ENCODE peak calls at places on chromosomes 16 and 17, in ten cellular contexts. S is SK-N-SH, V is H1, G is prostate gland, Z is K562, C is breast epithelium, M is HCT116, B is sigmoid colon, T is GM12878, L is stomach. R is an unnamed sample.

GRCh38 chr17:6163632-6164319 is 93.6 kb downstream of the WSCD1 start:
- DNase-seq in Z (no peak), C (no peak), B (no peak), S (no peak), V (no peak), L (no peak), G (no peak), T (no peak), M (no peak), R (no peak)

GRCh38 chr17:51034800-51035199 is 85.9 kb downstream of the SPAG9 start:
- DNase-seq in Z (no peak), V (no peak), G (no peak), M (no peak), S (no peak), B (no peak), T (no peak), L (no peak), C (no peak), R (no peak)

GRCh38 chr17:27533874-27534815 is 77.9 kb downstream of the KSR1 start:
- DNase-seq in T (no peak), G (no peak), C (no peak), M (no peak), Z (no peak), B (peak), V (no peak), S (no peak), L (no peak), R (no peak)

GRCh38 chr16:7137560-7138330 is 194.9 kb upstream of the RBFOX1 start:
- DNase-seq in L (no peak), S (no peak), C (no peak), G (no peak), T (no peak), B (no peak), V (no peak), M (no peak), Z (no peak), R (no peak)

GRCh38 chr17:8479431-8479947 is 43.8 kb downstream of the NDEL1 start:
- DNase-seq in M (no peak), V (no peak), Z (no peak), G (no peak), L (no peak), S (no peak), C (peak), T (no peak), B (peak), R (no peak)

GRCh38 chr16:86931410-86931941 is 353.1 kb downstream of the FOXL1 start:
- DNase-seq in B (no peak), S (no peak), M (no peak), C (no peak), T (no peak), Z (peak), L (no peak), V (no peak), G (no peak), R (no peak)

GRCh38 chr17:49978501-49978900 is 9.5 kb downstream of the DLX4 start:
- DNase-seq in S (no peak), B (no peak), L (no peak), T (no peak), C (no peak), Z (no peak), V (no peak), M (no peak), G (no peak), R (peak)

GRCh38 chr17:57603541-57603940 is 141.6 kb downstream of the CCDC182 start:
- DNase-seq in C (no peak), G (peak), M (no peak), Z (no peak), T (no peak), V (no peak), B (no peak), L (peak), S (no peak), R (no peak)

GRCh38 chr17:74454197-74455024 is 12.0 kb upstream of the CD300A start:
- DNase-seq in T (no peak), C (no peak), V (peak), L (no peak), S (no peak), G (peak), Z (no peak), M (peak), B (peak), R (peak)

GRCh38 chr17:67475161-67475887 is 98.2 kb downstream of the PITPNC1 start:
- DNase-seq in C (peak), B (peak), V (peak), M (peak), Z (peak), S (peak), L (peak), T (peak), G (peak), R (peak)

GRCh38 chr17:67646472-67646871 is 71.3 kb upstream of the NOL11 start:
- DNase-seq in S (no peak), G (no peak), T (no peak), L (no peak), C (no peak), Z (no peak), B (no peak), M (no peak), V (no peak), R (no peak)

GRCh38 chr16:72673118-72673517 is 374.8 kb downstream of the ZFHX3 start:
- DNase-seq in G (no peak), C (no peak), L (no peak), V (no peak), B (no peak), S (no peak), M (no peak), Z (no peak), T (no peak), R (no peak)

GRCh38 chr16:24819462-24820040 is 26.2 kb upstream of the SLC5A11 start:
- DNase-seq in B (no peak), V (no peak), C (no peak), G (no peak), M (no peak), S (no peak), Z (no peak), T (no peak), L (no peak), R (no peak)

GRCh38 chr16:6863135-6863534 is 469.5 kb upstream of the RBFOX1 start:
- DNase-seq in L (no peak), C (no peak), B (no peak), V (no peak), M (no peak), T (no peak), S (no peak), G (no peak), Z (no peak), R (no peak)

GRCh38 chr17:14360851-14361250 is 60.0 kb downstream of the HS3ST3B1 start:
- DNase-seq in S (no peak), C (no peak), Z (no peak), T (no peak), L (no peak), V (no peak), M (no peak), G (no peak), B (no peak), R (no peak)

GRCh38 chr17:74842146-74842598 is 17.5 kb downstream of the GRIN2C start:
- DNase-seq in Z (no peak), L (no peak), G (no peak), B (no peak), S (peak), V (no peak), M (no peak), C (no peak), T (no peak), R (no peak)

GRCh38 chr17:8315740-8316217 is 5.7 kb downstream of the ARHGEF15 start:
- DNase-seq in V (peak), L (no peak), B (no peak), T (no peak), G (no peak), M (no peak), S (peak), Z (no peak), C (no peak), R (no peak)

GRCh38 chr17:48925991-48926342 is 17.8 kb downstream of the UBE2Z start:
- DNase-seq in V (no peak), G (no peak), T (no peak), Z (no peak), M (no peak), B (no peak), L (no peak), S (no peak), C (no peak), R (no peak)

GRCh38 chr17:4101127-4101798 is 41.6 kb downstream of the ZZEF1 start:
- DNase-seq in G (no peak), L (no peak), V (no peak), C (no peak), Z (peak), B (no peak), S (no peak), M (no peak), T (peak), R (no peak)

GRCh38 chr16:28826141-28826540 is 3.3 kb downstream of the ATXN2L start:
- DNase-seq in M (no peak), B (no peak), T (no peak), Z (no peak), G (no peak), V (no peak), C (no peak), L (no peak), S (no peak), R (no peak)

GRCh38 chr16:17404903-17405691 is 65.7 kb downstream of the XYLT1 start:
- DNase-seq in G (no peak), M (no peak), Z (no peak), T (no peak), S (peak), V (no peak), C (peak), L (no peak), B (peak), R (peak)

GRCh38 chr16:24054649-24055560 is 201.2 kb upstream of the CACNG3 start:
- DNase-seq in Z (no peak), G (no peak), T (no peak), V (peak), M (no peak), L (no peak), B (no peak), C (no peak), S (no peak), R (no peak)

GRCh38 chr16:1265090-1265630 is 9.3 kb downstream of the TPSD1 start:
- DNase-seq in C (no peak), Z (no peak), V (no peak), T (no peak), G (no peak), B (no peak), L (no peak), M (no peak), S (no peak), R (peak)

GRCh38 chr16:27980919-27981670 is 82.4 kb downstream of the GSG1L start:
- DNase-seq in G (no peak), S (peak), L (no peak), V (no peak), C (no peak), M (no peak), B (no peak), Z (no peak), T (no peak), R (no peak)

GRCh38 chr17:5587431-5588032 is 3.2 kb upstream of the NLRP1 start:
- DNase-seq in V (no peak), L (no peak), T (no peak), Z (peak), G (peak), C (no peak), M (peak), S (peak), B (no peak), R (peak)

GRCh38 chr16:27400751-27401620 is 988 bp upstream of the IL21R start:
- DNase-seq in Z (no peak), L (no peak), S (no peak), T (no peak), G (no peak), M (no peak), B (no peak), V (no peak), C (no peak), R (no peak)

GRCh38 chr16:57422026-57422944 is 17.7 kb downstream of the CCL17 start:
- DNase-seq in M (no peak), S (peak), G (peak), T (no peak), Z (peak), V (peak), C (no peak), L (peak), B (peak), R (no peak)

GRCh38 chr17:21425736-21426135 is 49.6 kb downstream of the KCNJ12 start:
- DNase-seq in B (no peak), Z (no peak), L (no peak), M (no peak), G (no peak), T (no peak), V (no peak), S (no peak), C (no peak), R (no peak)

GRCh38 chr16:11080327-11080967 is 136.1 kb downstream of the CLEC16A start:
- DNase-seq in M (no peak), L (no peak), C (no peak), G (no peak), V (no peak), B (no peak), Z (no peak), T (no peak), S (no peak), R (no peak)

GRCh38 chr17:66379539-66379938 is 77.1 kb downstream of the PRKCA start:
- DNase-seq in M (no peak), V (no peak), G (no peak), B (no peak), C (no peak), Z (no peak), L (no peak), T (no peak), S (no peak), R (no peak)

GRCh38 chr16:65376601-65377000 is 254.7 kb upstream of the CDH11 start:
- DNase-seq in C (no peak), V (no peak), L (no peak), M (no peak), B (no peak), Z (no peak), T (no peak), G (no peak), S (no peak), R (peak)

GRCh38 chr16:53482123-53482522 is 20.9 kb downstream of the AKTIP start:
- DNase-seq in C (no peak), S (no peak), Z (no peak), M (no peak), T (no peak), G (no peak), V (no peak), B (no peak), L (no peak), R (no peak)

GRCh38 chr16:66936462-66936861 is 1.1 kb downstream of the CES2 start:
- DNase-seq in M (no peak), C (no peak), V (no peak), L (peak), S (no peak), G (no peak), T (no peak), B (no peak), Z (no peak), R (no peak)

GRCh38 chr16:46715769-46716305 is 26.4 kb downstream of the ORC6 start:
- DNase-seq in L (no peak), B (no peak), T (no peak), M (no peak), C (no peak), V (peak), Z (no peak), G (no peak), S (no peak), R (no peak)

GRCh38 chr16:84596161-84596560 is 21.7 kb downstream of the COTL1 start:
- DNase-seq in B (no peak), Z (no peak), M (no peak), L (no peak), C (no peak), T (no peak), S (no peak), V (no peak), G (no peak), R (no peak)
- H3K27ac ChIP-seq in B (no peak), Z (no peak), M (no peak), L (peak), C (no peak), T (peak), S (no peak), V (no peak), G (no peak), R (peak)

GRCh38 chr17:76737676-76738467 is at the start of gene MFSD11:
- DNase-seq in T (no peak), L (peak), B (peak), C (peak), Z (peak), G (peak), M (peak), S (peak), V (peak), R (peak)
- TF ChIP-seq POLR2AphosphoS5 in T (no peak), L (peak), B (peak), C (peak), Z (peak), G (no peak), M (peak), S (peak), V (peak), R (peak)

GRCh38 chr17:38562903-38563302 is 42.8 kb downstream of the SRCIN1 start:
- DNase-seq in M (no peak), G (no peak), C (no peak), B (no peak), S (no peak), Z (no peak), V (peak), T (no peak), L (no peak), R (no peak)
- H3K4me3 ChIP-seq in M (no peak), G (no peak), C (no peak), B (no peak), S (no peak), Z (no peak), V (peak), T (no peak), L (no peak), R (no peak)

GRCh38 chr16:68823401-68823800 is 19.9 kb upstream of the TANGO6 start:
- DNase-seq in B (no peak), Z (no peak), G (no peak), L (no peak), T (no peak), M (no peak), V (no peak), S (no peak), C (peak), R (no peak)
- H3K27ac ChIP-seq in B (peak), Z (no peak), G (no peak), L (no peak), T (no peak), M (no peak), V (no peak), S (no peak), C (peak), R (peak)

GRCh38 chr17:60545465-60546191 is 19.6 kb upstream of the APPBP2 start:
- DNase-seq in C (no peak), Z (no peak), M (no peak), G (no peak), S (no peak), L (no peak), T (no peak), B (no peak), V (no peak), R (no peak)
- TF ChIP-seq POLR2AphosphoS5 in C (no peak), Z (no peak), M (no peak), G (no peak), S (no peak), L (no peak), T (no peak), B (no peak), V (no peak), R (no peak)

GRCh38 chr17:18187816-18188761 is 4.5 kb downstream of the ALKBH5 start:
- DNase-seq in Z (no peak), C (no peak), T (no peak), B (peak), L (no peak), M (no peak), G (no peak), S (peak), V (no peak), R (no peak)
- H3K4me3 ChIP-seq in Z (peak), C (peak), T (peak), B (peak), L (peak), M (no peak), G (peak), S (peak), V (no peak), R (peak)

DNA sequence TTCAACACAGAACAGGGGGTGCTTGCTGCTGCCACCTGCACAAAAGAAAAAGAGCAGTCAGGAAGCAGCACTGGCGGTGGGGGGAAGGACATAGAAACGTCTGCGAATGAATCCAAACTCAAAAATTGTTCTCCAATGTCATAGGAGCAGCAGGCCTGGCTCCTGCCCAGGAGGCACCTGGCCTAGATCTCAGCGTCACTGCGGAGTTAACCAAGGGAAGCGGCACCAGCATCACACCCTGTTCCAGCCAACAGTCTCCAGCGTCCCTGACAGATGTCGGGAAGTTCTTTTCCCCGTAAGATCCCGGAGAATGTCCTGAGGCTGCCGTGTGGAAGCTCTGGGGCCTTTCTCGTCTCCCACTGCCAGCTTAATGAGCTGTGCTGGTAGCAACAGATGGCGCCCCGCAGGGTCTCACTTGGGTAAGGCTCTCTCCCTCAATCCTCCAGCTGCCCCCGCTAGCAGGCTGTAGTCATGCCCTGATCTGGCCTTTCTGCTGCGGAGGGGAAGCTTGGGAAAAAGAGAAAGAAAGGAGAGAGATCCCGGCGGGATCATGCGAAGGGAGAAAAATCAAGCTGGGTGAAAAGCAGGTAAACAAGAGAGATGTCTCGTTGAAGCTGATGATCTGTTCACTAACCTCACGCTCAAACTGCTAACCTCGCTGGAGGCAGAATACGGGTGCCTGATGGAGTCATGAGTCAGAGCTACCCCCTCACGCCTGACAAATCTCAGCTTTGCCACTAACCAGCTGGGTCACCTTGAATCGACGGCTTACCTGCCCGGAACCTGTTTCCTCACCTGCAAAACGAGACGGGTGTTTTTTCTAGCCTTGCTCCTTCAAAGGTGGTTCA is 57.4 kb downstream of the MARCHF10 start:
- DNase-seq in G (no peak), L (no peak), V (peak), T (no peak), C (no peak), B (no peak), Z (no peak), S (peak), M (no peak), R (no peak)
- H3K27ac ChIP-seq in G (no peak), L (no peak), V (no peak), T (no peak), C (no peak), B (peak), Z (no peak), S (peak), M (no peak), R (no peak)

DNA sequence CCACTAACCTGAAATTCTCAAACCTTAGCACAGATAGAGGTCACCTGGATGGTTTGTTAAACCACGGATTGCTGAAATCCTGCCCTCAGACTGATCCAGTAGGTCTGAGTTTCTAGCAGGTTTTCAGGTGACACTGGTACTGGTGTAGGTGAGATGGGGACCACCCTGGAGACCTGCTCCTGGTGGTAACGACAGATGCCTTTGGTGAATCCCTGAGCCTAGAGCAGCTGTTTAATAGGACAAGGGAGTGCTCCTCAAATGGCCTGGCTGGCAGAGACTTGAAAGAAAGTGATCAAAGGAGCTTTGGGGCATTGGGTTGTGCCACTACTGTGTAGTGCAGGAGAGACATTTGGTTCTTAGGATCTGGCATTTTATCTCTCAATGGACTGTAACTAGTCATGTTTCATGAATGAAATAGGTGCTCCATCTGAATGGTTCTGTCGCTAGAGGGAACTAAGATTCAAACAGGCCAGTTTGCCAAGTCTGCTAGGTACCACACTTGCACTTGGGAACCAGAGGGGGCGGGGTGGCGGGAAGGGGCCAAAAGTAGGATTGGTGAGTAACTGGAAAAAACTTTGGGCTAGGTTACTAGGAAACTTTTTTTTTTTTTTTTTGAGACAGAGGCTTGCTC is 2.9 kb upstream of the IFI35 start:
- DNase-seq in M (peak), L (no peak), T (no peak), C (no peak), G (no peak), S (no peak), Z (no peak), V (no peak), B (no peak), R (no peak)
- TF ChIP-seq POLR2AphosphoS5 in M (peak), L (no peak), T (no peak), C (no peak), G (no peak), S (no peak), Z (peak), V (peak), B (no peak), R (no peak)

GRCh38 chr17:10149573-10150399 is 48.6 kb downstream of the GAS7 start:
- DNase-seq in C (no peak), V (no peak), L (no peak), Z (peak), M (peak), B (no peak), T (peak), G (no peak), S (no peak), R (no peak)
- H3K4me3 ChIP-seq in C (no peak), V (no peak), L (no peak), Z (no peak), M (peak), B (no peak), T (no peak), G (no peak), S (no peak), R (no peak)

R was measured in upper lobe of left lung.